ENCODE peak calls at places on chromosomes 16 and 17, in ten cellular contexts. W, V, U, A, L, Y, P, H, J and F are unnamed samples.
A peak's percentile ranks its signal among the peaks of the same experiment; 100 is the strongest.

GRCh38 chr16:53156516-53156915 is 101.7 kb downstream of the CHD9 start:
- DNase-seq in W (no peak), V (no peak), U (no peak), A (no peak), L (no peak), Y (no peak), P (peak; percentile 45), H (no peak), J (no peak), F (no peak)

GRCh38 chr17:36722121-36722902 is 120.9 kb downstream of the MRM1 start:
- DNase-seq in W (no peak), V (peak; percentile 81), U (no peak), A (no peak), L (peak; percentile 32), Y (no peak), P (peak; percentile 5), H (peak; percentile 9), J (peak; percentile 70), F (peak; percentile 48)

GRCh38 chr17:61159415-61159814 is 240.2 kb upstream of the TBX2 start:
- DNase-seq in W (no peak), V (no peak), U (no peak), A (no peak), L (no peak), Y (no peak), P (peak; percentile 33), H (no peak), J (no peak), F (no peak)

GRCh38 chr16:89687092-89687940 is 827 bp downstream of the CDK10 start:
- DNase-seq in W (peak; percentile 99), V (no peak), U (no peak), A (no peak), L (no peak), Y (no peak), P (peak; percentile 52), H (no peak), J (no peak), F (no peak)

GRCh38 chr17:78113804-78114785 is 14.5 kb downstream of the TMC6 start:
- DNase-seq in W (no peak), V (no peak), U (no peak), A (no peak), L (no peak), Y (no peak), P (no peak), H (no peak), J (no peak), F (no peak)

GRCh38 chr17:38584350-38584925 is 21.3 kb downstream of the SRCIN1 start:
- DNase-seq in W (peak; percentile 41), V (peak; percentile 58), U (peak; percentile 34), A (no peak), L (peak; percentile 31), Y (no peak), P (peak; percentile 33), H (peak; percentile 56), J (peak; percentile 53), F (peak; percentile 55)

GRCh38 chr17:79959042-79959441 is 76.6 kb downstream of the TBC1D16 start:
- DNase-seq in W (no peak), V (no peak), U (no peak), A (no peak), L (no peak), Y (no peak), P (no peak), H (no peak), J (no peak), F (no peak)

GRCh38 chr17:78226752-78227454 is 4.5 kb upstream of the TMEM235 start:
- DNase-seq in W (no peak), V (no peak), U (no peak), A (no peak), L (no peak), Y (no peak), P (no peak), H (no peak), J (no peak), F (no peak)

GRCh38 chr17:10668771-10669170 is 11.7 kb upstream of the MYH3 start:
- DNase-seq in W (no peak), V (no peak), U (no peak), A (no peak), L (no peak), Y (no peak), P (peak; percentile 83), H (no peak), J (no peak), F (no peak)

GRCh38 chr16:3046506-3047386 is at the start of gene MMP25:
- DNase-seq in W (no peak), V (no peak), U (no peak), A (no peak), L (no peak), Y (no peak), P (no peak), H (no peak), J (no peak), F (no peak)

GRCh38 chr17:40610359-40610758 is 37.3 kb downstream of the SMARCE1 start:
- DNase-seq in W (no peak), V (no peak), U (no peak), A (peak; percentile 45), L (no peak), Y (no peak), P (no peak), H (no peak), J (no peak), F (no peak)
- H3K4me1 ChIP-seq in W (peaks cover 6% of the 10 kb centered on the region), V (peaks cover 99% of the 10 kb centered on the region), U (no peaks in the 10 kb centered on the region), A (no peaks in the 10 kb centered on the region), L (no peaks in the 10 kb centered on the region), Y (peaks cover 21% of the 10 kb centered on the region), P (no peaks in the 10 kb centered on the region), H (no peaks in the 10 kb centered on the region), J (peaks cover 2% of the 10 kb centered on the region), F (no peaks in the 10 kb centered on the region)

GRCh38 chr17:57559226-57559625 is 185.9 kb downstream of the CCDC182 start:
- DNase-seq in W (no peak), V (no peak), U (no peak), A (no peak), L (no peak), Y (no peak), P (no peak), H (no peak), J (no peak), F (no peak)

GRCh38 chr17:57557793-57558681 is 187.1 kb downstream of the CCDC182 start:
- DNase-seq in W (no peak), V (no peak), U (no peak), A (no peak), L (no peak), Y (no peak), P (peak; percentile 66), H (no peak), J (no peak), F (peak; percentile 35)

GRCh38 chr17:57554826-57555635 is 190.1 kb downstream of the CCDC182 start:
- DNase-seq in W (no peak), V (no peak), U (no peak), A (no peak), L (no peak), Y (no peak), P (no peak), H (no peak), J (no peak), F (no peak)

GRCh38 chr17:57555636-57556175 is 189.4 kb downstream of the CCDC182 start:
- DNase-seq in W (no peak), V (no peak), U (no peak), A (no peak), L (no peak), Y (no peak), P (no peak), H (no peak), J (no peak), F (no peak)

GRCh38 chr17:57557363-57557762 is 187.7 kb downstream of the CCDC182 start:
- DNase-seq in W (no peak), V (no peak), U (no peak), A (no peak), L (no peak), Y (no peak), P (no peak), H (no peak), J (no peak), F (no peak)
- H3K4me3 ChIP-seq in W (no peak overlapping the region), V (no peak overlapping the region), U (no peak overlapping the region), A (no peak overlapping the region), L (no peak overlapping the region), Y (no peak overlapping the region), P (no peak overlapping the region), H (no peak overlapping the region), J (no peak overlapping the region), F (no peak overlapping the region)

GRCh38 chr17:82949984-82950383 is 110.2 kb upstream of the ZNF750 start:
- DNase-seq in W (no peak), V (no peak), U (no peak), A (no peak), L (peak; percentile 3), Y (no peak), P (no peak), H (no peak), J (no peak), F (no peak)
- H3K9me3 ChIP-seq in W (peaks cover 11% of the 10 kb centered on the region), V (peaks cover 7% of the 10 kb centered on the region), U (peaks cover under 1% of the 10 kb centered on the region), A (peaks cover 28% of the 10 kb centered on the region), L (no peaks in the 10 kb centered on the region), Y (peaks cover 81% of the 10 kb centered on the region), P (peaks cover 51% of the 10 kb centered on the region), H (no peaks in the 10 kb centered on the region), J (peaks cover 86% of the 10 kb centered on the region), F (peaks cover 3% of the 10 kb centered on the region)

DNA sequence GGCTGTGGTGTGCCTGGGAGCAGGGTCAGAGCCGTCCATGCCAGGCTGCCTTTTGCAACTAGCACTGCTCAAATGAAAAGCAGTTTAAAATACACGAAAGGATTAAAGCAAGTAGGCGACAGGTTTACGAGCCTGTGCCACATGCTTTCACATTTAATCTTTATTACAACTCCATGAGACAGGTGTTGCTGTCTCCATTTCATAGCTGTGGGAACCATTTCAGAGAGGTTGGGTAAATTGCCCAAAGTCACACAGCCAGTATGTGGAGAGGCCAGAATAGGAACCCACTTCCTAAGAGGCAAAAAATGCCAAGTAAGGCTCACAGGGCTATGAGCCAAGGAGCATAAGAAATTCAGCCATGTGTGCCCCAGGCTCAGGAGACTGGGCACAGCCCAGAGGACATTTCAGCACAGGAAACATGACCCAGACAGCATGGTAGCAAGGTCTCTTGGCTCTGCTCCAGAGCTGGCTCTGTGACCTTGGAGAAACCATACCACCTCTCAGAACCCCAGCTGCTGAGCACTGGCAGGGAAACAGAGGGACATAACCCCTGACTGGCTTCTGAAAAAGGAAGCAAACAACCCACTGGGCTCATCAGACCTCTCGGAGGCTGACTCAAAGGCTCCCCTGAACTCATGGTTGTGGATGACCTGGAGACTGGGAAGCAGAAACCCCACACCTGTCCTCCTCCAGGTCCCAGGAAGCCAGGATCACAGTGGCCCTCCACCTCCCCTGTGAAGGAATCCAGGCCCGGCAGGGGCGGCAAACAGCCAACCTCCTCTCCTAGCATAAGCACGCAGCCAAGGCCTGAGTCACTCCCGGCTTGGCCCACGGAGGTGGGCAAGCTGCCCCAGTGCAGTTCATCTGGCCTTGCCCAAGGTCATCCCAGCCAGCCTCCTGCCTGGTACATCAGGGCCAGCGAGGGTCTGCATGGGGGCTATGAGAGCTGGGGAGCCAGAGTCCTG is 40.3 kb upstream of the MRPS23 start:
- DNase-seq in W (no peak), V (no peak), U (no peak), A (no peak), L (peak; percentile 91), Y (no peak), P (peak; percentile 86), H (peak; percentile 82), J (peak; percentile 91), F (peak; percentile 80)
- H3K4me1 ChIP-seq in W (peaks cover 52% of the 10 kb centered on the region), V (peaks cover 7% of the 10 kb centered on the region), U (peaks cover 49% of the 10 kb centered on the region), A (peaks cover 69% of the 10 kb centered on the region), L (peaks cover 9% of the 10 kb centered on the region), Y (peaks cover 73% of the 10 kb centered on the region), P (peaks cover 44% of the 10 kb centered on the region), H (peaks cover 30% of the 10 kb centered on the region), J (peaks cover 64% of the 10 kb centered on the region), F (peaks cover 23% of the 10 kb centered on the region)